ENCODE peak calls at places on chromosomes 1 and 21, in seven cellular contexts. One of them, this sample, is unnamed.

GRCh38 chr1:15714438-15715136 is 21.5 kb upstream of the SLC25A34 start:
- DNase-seq in trophoblast cell: no peak
- DNase-seq in neuronal stem cell: no peak
- DNase-seq in IMR-90: peak
- DNase-seq in H1: no peak
- DNase-seq in mesenchymal stem cell: peak
- DNase-seq in H9: no peak
- DNase-seq in this sample: no peak

GRCh38 chr1:165456114-165456513 is 11.2 kb upstream of the RXRG start:
- DNase-seq in mesenchymal stem cell: no peak
- DNase-seq in H1: no peak
- DNase-seq in IMR-90: no peak
- DNase-seq in neuronal stem cell: no peak
- DNase-seq in H9: no peak
- DNase-seq in trophoblast cell: no peak
- DNase-seq in this sample: no peak

GRCh38 chr1:205271277-205271676 is 43.5 kb downstream of the TMCC2 start:
- DNase-seq in H9: no peak
- DNase-seq in trophoblast cell: no peak
- DNase-seq in neuronal stem cell: no peak
- DNase-seq in mesenchymal stem cell: peak
- DNase-seq in IMR-90: peak
- DNase-seq in H1: no peak
- DNase-seq in this sample: peak

GRCh38 chr1:165445388-165445787 is 462 bp upstream of the RXRG start:
- DNase-seq in H1: no peak
- DNase-seq in mesenchymal stem cell: no peak
- DNase-seq in H9: no peak
- DNase-seq in IMR-90: no peak
- DNase-seq in neuronal stem cell: no peak
- DNase-seq in trophoblast cell: no peak
- DNase-seq in this sample: no peak

GRCh38 chr1:211625040-211625439 is 46.1 kb upstream of the SLC30A1 start:
- DNase-seq in IMR-90: peak
- DNase-seq in trophoblast cell: peak
- DNase-seq in mesenchymal stem cell: peak
- DNase-seq in neuronal stem cell: no peak
- DNase-seq in H1: no peak
- DNase-seq in H9: no peak
- DNase-seq in this sample: peak

GRCh38 chr1:193143285-193143684 is 21.5 kb downstream of the CDC73 start:
- DNase-seq in IMR-90: peak
- DNase-seq in H9: no peak
- DNase-seq in trophoblast cell: no peak
- DNase-seq in mesenchymal stem cell: peak
- DNase-seq in H1: no peak
- DNase-seq in neuronal stem cell: no peak
- DNase-seq in this sample: peak

GRCh38 chr1:213366141-213366831 is 315.2 kb downstream of the RPS6KC1 start:
- DNase-seq in H9: no peak
- DNase-seq in H1: no peak
- DNase-seq in mesenchymal stem cell: no peak
- DNase-seq in IMR-90: no peak
- DNase-seq in trophoblast cell: no peak
- DNase-seq in neuronal stem cell: no peak
- DNase-seq in this sample: no peak

GRCh38 chr1:164559342-164560070 is 522 bp downstream of the PBX1 start:
- DNase-seq in neuronal stem cell: peak
- DNase-seq in IMR-90: no peak
- DNase-seq in mesenchymal stem cell: peak
- DNase-seq in H1: peak
- DNase-seq in H9: peak
- DNase-seq in trophoblast cell: no peak
- DNase-seq in this sample: peak

GRCh38 chr1:151773698-151774097 is 10.4 kb upstream of the MRPL9 start:
- DNase-seq in trophoblast cell: no peak
- DNase-seq in neuronal stem cell: no peak
- DNase-seq in IMR-90: peak
- DNase-seq in H9: no peak
- DNase-seq in H1: no peak
- DNase-seq in mesenchymal stem cell: peak
- DNase-seq in this sample: no peak

GRCh38 chr1:108877324-108877812 is 583 bp downstream of the GPSM2 start:
- DNase-seq in H1: no peak
- DNase-seq in trophoblast cell: peak
- DNase-seq in mesenchymal stem cell: peak
- DNase-seq in H9: no peak
- DNase-seq in IMR-90: peak
- DNase-seq in neuronal stem cell: peak
- DNase-seq in this sample: peak

GRCh38 chr21:37535672-37536071 is 169.1 kb downstream of the DYRK1A start:
- DNase-seq in H1: no peak
- DNase-seq in IMR-90: no peak
- DNase-seq in mesenchymal stem cell: no peak
- DNase-seq in neuronal stem cell: no peak
- DNase-seq in trophoblast cell: no peak
- DNase-seq in H9: no peak
- DNase-seq in this sample: no peak

GRCh38 chr1:68528243-68528642 is 31.4 kb upstream of the DEPDC1 start:
- DNase-seq in H1: no peak
- DNase-seq in trophoblast cell: no peak
- DNase-seq in neuronal stem cell: no peak
- DNase-seq in H9: no peak
- DNase-seq in mesenchymal stem cell: no peak
- DNase-seq in IMR-90: no peak
- DNase-seq in this sample: no peak

GRCh38 chr1:39387452-39387851 is 104.0 kb upstream of the BMP8A start:
- DNase-seq in H1: no peak
- DNase-seq in trophoblast cell: peak
- DNase-seq in neuronal stem cell: no peak
- DNase-seq in H9: no peak
- DNase-seq in IMR-90: peak
- DNase-seq in mesenchymal stem cell: peak
- DNase-seq in this sample: peak

GRCh38 chr1:214215583-214215982 is 65.4 kb upstream of the SMYD2 start:
- DNase-seq in H1: no peak
- DNase-seq in trophoblast cell: peak
- DNase-seq in H9: no peak
- DNase-seq in IMR-90: peak
- DNase-seq in mesenchymal stem cell: no peak
- DNase-seq in neuronal stem cell: no peak
- DNase-seq in this sample: no peak

GRCh38 chr1:54483875-54484437 is 64.1 kb upstream of the ACOT11 start:
- DNase-seq in mesenchymal stem cell: no peak
- DNase-seq in IMR-90: no peak
- DNase-seq in H1: no peak
- DNase-seq in H9: no peak
- DNase-seq in trophoblast cell: peak
- DNase-seq in neuronal stem cell: no peak
- DNase-seq in this sample: peak

GRCh38 chr1:181398544-181398943 is 84.8 kb upstream of the CACNA1E start:
- DNase-seq in mesenchymal stem cell: no peak
- DNase-seq in neuronal stem cell: no peak
- DNase-seq in H9: no peak
- DNase-seq in H1: no peak
- DNase-seq in trophoblast cell: no peak
- DNase-seq in IMR-90: no peak
- DNase-seq in this sample: no peak

GRCh38 chr1:225907341-225907740 is 16.7 kb downstream of the PYCR2 start:
- DNase-seq in H1: no peak
- DNase-seq in IMR-90: no peak
- DNase-seq in neuronal stem cell: no peak
- DNase-seq in H9: no peak
- DNase-seq in trophoblast cell: no peak
- DNase-seq in mesenchymal stem cell: no peak
- DNase-seq in this sample: no peak

GRCh38 chr1:246482780-246483179 is 24.3 kb downstream of the SMYD3 start:
- DNase-seq in mesenchymal stem cell: no peak
- DNase-seq in H1: no peak
- DNase-seq in trophoblast cell: no peak
- DNase-seq in neuronal stem cell: no peak
- DNase-seq in IMR-90: peak
- DNase-seq in H9: no peak
- DNase-seq in this sample: no peak

GRCh38 chr1:156439771-156440183 is 60.8 kb downstream of the MEF2D start:
- DNase-seq in neuronal stem cell: peak
- DNase-seq in H1: peak
- DNase-seq in mesenchymal stem cell: no peak
- DNase-seq in IMR-90: no peak
- DNase-seq in trophoblast cell: no peak
- DNase-seq in H9: peak
- DNase-seq in this sample: peak

GRCh38 chr1:88801575-88802208 is 89.7 kb downstream of the GTF2B start:
- DNase-seq in mesenchymal stem cell: peak
- DNase-seq in trophoblast cell: no peak
- DNase-seq in neuronal stem cell: no peak
- DNase-seq in H9: no peak
- DNase-seq in IMR-90: peak
- DNase-seq in H1: no peak
- DNase-seq in this sample: no peak

GRCh38 chr1:219432191-219432606 is 180.7 kb downstream of the ZC3H11B start:
- DNase-seq in H1: no peak
- DNase-seq in trophoblast cell: no peak
- DNase-seq in mesenchymal stem cell: no peak
- DNase-seq in neuronal stem cell: no peak
- DNase-seq in H9: no peak
- DNase-seq in IMR-90: no peak
- DNase-seq in this sample: no peak

GRCh38 chr1:80542231-80542630 is 1258.5 kb upstream of the ADGRL2 start:
- DNase-seq in mesenchymal stem cell: peak
- DNase-seq in H9: no peak
- DNase-seq in neuronal stem cell: no peak
- DNase-seq in H1: no peak
- DNase-seq in trophoblast cell: no peak
- DNase-seq in IMR-90: peak
- DNase-seq in this sample: no peak

GRCh38 chr1:17292299-17293198 is 15.4 kb upstream of the PADI4 start:
- DNase-seq in neuronal stem cell: no peak
- DNase-seq in mesenchymal stem cell: no peak
- DNase-seq in H9: no peak
- DNase-seq in IMR-90: no peak
- DNase-seq in trophoblast cell: peak
- DNase-seq in H1: no peak
- DNase-seq in this sample: no peak

GRCh38 chr21:28216976-28217523 is 775.6 kb downstream of the LTN1 start:
- DNase-seq in H1: no peak
- DNase-seq in H9: no peak
- DNase-seq in IMR-90: no peak
- DNase-seq in mesenchymal stem cell: no peak
- DNase-seq in neuronal stem cell: no peak
- DNase-seq in trophoblast cell: no peak
- DNase-seq in this sample: no peak

GRCh38 chr1:22562584-22563551 is at the start of gene EPHA8:
- DNase-seq in mesenchymal stem cell: no peak
- DNase-seq in H9: no peak
- DNase-seq in trophoblast cell: no peak
- DNase-seq in IMR-90: no peak
- DNase-seq in H1: no peak
- DNase-seq in neuronal stem cell: no peak
- DNase-seq in this sample: no peak
- H3K4ac ChIP-seq in mesenchymal stem cell: no peak
- H3K4ac ChIP-seq in H9: no peak
- H3K4ac ChIP-seq in trophoblast cell: no peak
- H3K4ac ChIP-seq in IMR-90: no peak
- H3K4ac ChIP-seq in H1: no peak
- H3K4ac ChIP-seq in neuronal stem cell: no peak
- H3K4ac ChIP-seq in this sample: no peak

GRCh38 chr1:70499695-70500094 is 88.6 kb downstream of the CTH start:
- DNase-seq in neuronal stem cell: no peak
- DNase-seq in mesenchymal stem cell: no peak
- DNase-seq in IMR-90: no peak
- DNase-seq in H9: no peak
- DNase-seq in H1: no peak
- DNase-seq in trophoblast cell: no peak
- DNase-seq in this sample: no peak

GRCh38 chr1:70495370-70495769 is 84.3 kb downstream of the CTH start:
- DNase-seq in neuronal stem cell: no peak
- DNase-seq in trophoblast cell: no peak
- DNase-seq in IMR-90: no peak
- DNase-seq in H1: no peak
- DNase-seq in H9: no peak
- DNase-seq in mesenchymal stem cell: no peak
- DNase-seq in this sample: no peak

GRCh38 chr1:70497152-70497551 is 86.1 kb downstream of the CTH start:
- DNase-seq in mesenchymal stem cell: no peak
- DNase-seq in neuronal stem cell: no peak
- DNase-seq in IMR-90: no peak
- DNase-seq in trophoblast cell: no peak
- DNase-seq in H1: no peak
- DNase-seq in H9: no peak
- DNase-seq in this sample: peak

GRCh38 chr1:70496181-70496580 is 85.1 kb downstream of the CTH start:
- DNase-seq in IMR-90: no peak
- DNase-seq in trophoblast cell: no peak
- DNase-seq in H9: no peak
- DNase-seq in neuronal stem cell: no peak
- DNase-seq in mesenchymal stem cell: no peak
- DNase-seq in H1: no peak
- DNase-seq in this sample: no peak
- H3K4ac ChIP-seq in IMR-90: no peak
- H3K4ac ChIP-seq in trophoblast cell: no peak
- H3K4ac ChIP-seq in H9: no peak
- H3K4ac ChIP-seq in neuronal stem cell: no peak
- H3K4ac ChIP-seq in mesenchymal stem cell: no peak
- H3K4ac ChIP-seq in H1: no peak
- H3K4ac ChIP-seq in this sample: no peak

DNA sequence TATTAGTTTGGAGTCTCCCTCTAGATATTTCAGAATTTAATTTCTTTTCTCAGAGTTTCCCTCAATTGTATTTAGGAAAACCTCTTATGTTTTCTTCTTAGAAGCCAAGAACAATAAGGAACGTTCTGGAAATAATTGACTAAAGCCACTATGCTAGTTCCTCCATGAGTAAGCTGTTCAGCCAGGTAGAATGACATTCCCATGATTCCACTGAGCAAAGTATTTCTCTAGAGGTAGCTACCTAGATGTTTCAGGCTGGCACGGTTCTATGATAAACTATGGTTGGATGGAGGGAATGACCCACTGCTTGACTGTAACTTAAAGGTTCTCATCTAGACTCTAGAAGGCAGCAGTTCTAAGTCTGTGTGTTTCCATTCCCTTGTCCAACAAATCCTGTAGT is 62.4 kb downstream of the CLDN17 start:
- DNase-seq in H1: no peak
- DNase-seq in trophoblast cell: peak
- DNase-seq in H9: no peak
- DNase-seq in IMR-90: no peak
- DNase-seq in neuronal stem cell: no peak
- DNase-seq in mesenchymal stem cell: no peak
- DNase-seq in this sample: no peak
- H3K4ac ChIP-seq in H1: no peak
- H3K4ac ChIP-seq in trophoblast cell: no peak
- H3K4ac ChIP-seq in H9: no peak
- H3K4ac ChIP-seq in IMR-90: no peak
- H3K4ac ChIP-seq in neuronal stem cell: no peak
- H3K4ac ChIP-seq in mesenchymal stem cell: no peak
- H3K4ac ChIP-seq in this sample: no peak

DNA sequence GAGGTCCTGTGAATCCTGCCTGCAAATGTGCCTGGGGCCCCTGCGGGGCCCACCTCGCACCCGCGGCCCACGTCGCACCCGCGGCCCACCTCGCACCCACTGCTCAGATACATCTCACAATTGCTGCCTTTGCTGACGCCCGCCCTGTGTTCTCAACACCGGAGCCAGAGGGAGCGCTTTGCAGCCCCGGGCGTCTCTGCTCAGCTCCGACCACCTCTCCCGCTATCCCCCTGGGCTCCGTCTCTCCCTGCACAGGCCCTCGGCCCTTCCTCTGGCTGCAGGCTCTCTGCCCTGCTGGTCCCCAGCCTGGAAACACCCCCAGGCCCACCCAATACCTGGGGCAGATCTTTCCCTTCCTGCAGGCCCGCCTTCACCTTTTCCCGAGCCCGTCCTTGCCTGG is 44.8 kb downstream of the TP73 start:
- DNase-seq in H9: no peak
- DNase-seq in trophoblast cell: no peak
- DNase-seq in IMR-90: no peak
- DNase-seq in H1: no peak
- DNase-seq in mesenchymal stem cell: no peak
- DNase-seq in neuronal stem cell: no peak
- DNase-seq in this sample: no peak
- H3K4ac ChIP-seq in H9: no peak
- H3K4ac ChIP-seq in trophoblast cell: no peak
- H3K4ac ChIP-seq in IMR-90: no peak
- H3K4ac ChIP-seq in H1: no peak
- H3K4ac ChIP-seq in mesenchymal stem cell: no peak
- H3K4ac ChIP-seq in neuronal stem cell: no peak
- H3K4ac ChIP-seq in this sample: no peak